ENCODE peak calls at places on chromosomes 12 and 14, in nine cellular contexts. One of them, this sample, is unnamed.

GRCh38 chr12:131383741-131384543 is 326.9 kb upstream of the SFSWAP start:
- DNase-seq in NCI-H1105: no peak
- DNase-seq in head of caudate nucleus: no peak
- DNase-seq in esophagus squamous epithelium: no peak
- DNase-seq in hypothalamus: no peak
- DNase-seq in AG08395: no peak
- DNase-seq in prostate gland: no peak
- DNase-seq in GM12892: no peak
- DNase-seq in AG08396: no peak
- DNase-seq in this sample: no peak

GRCh38 chr14:64502476-64503183 is 1.0 kb downstream of the ZBTB25 start:
- DNase-seq in prostate gland: peak
- DNase-seq in head of caudate nucleus: no peak
- DNase-seq in GM12892: no peak
- DNase-seq in NCI-H1105: no peak
- DNase-seq in esophagus squamous epithelium: no peak
- DNase-seq in hypothalamus: peak
- DNase-seq in AG08395: no peak
- DNase-seq in AG08396: no peak
- DNase-seq in this sample: no peak

GRCh38 chr12:4771960-4772566 is 51.9 kb downstream of the GALNT8 start:
- DNase-seq in hypothalamus: no peak
- DNase-seq in AG08395: no peak
- DNase-seq in AG08396: no peak
- DNase-seq in head of caudate nucleus: no peak
- DNase-seq in esophagus squamous epithelium: no peak
- DNase-seq in prostate gland: no peak
- DNase-seq in NCI-H1105: no peak
- DNase-seq in GM12892: no peak
- DNase-seq in this sample: peak

GRCh38 chr12:63978519-63978918 is 134.0 kb downstream of the SRGAP1 start:
- DNase-seq in NCI-H1105: no peak
- DNase-seq in AG08395: peak
- DNase-seq in hypothalamus: no peak
- DNase-seq in GM12892: no peak
- DNase-seq in prostate gland: no peak
- DNase-seq in head of caudate nucleus: no peak
- DNase-seq in esophagus squamous epithelium: no peak
- DNase-seq in AG08396: no peak
- DNase-seq in this sample: peak

GRCh38 chr12:127809236-127809635 is 457.7 kb upstream of the TMEM132C start:
- DNase-seq in head of caudate nucleus: no peak
- DNase-seq in AG08396: peak
- DNase-seq in esophagus squamous epithelium: no peak
- DNase-seq in GM12892: no peak
- DNase-seq in AG08395: peak
- DNase-seq in prostate gland: no peak
- DNase-seq in NCI-H1105: no peak
- DNase-seq in hypothalamus: no peak
- DNase-seq in this sample: peak

GRCh38 chr14:37985826-37986470 is 221.8 kb upstream of the SSTR1 start:
- DNase-seq in AG08396: peak
- DNase-seq in AG08395: peak
- DNase-seq in GM12892: no peak
- DNase-seq in esophagus squamous epithelium: no peak
- DNase-seq in NCI-H1105: no peak
- DNase-seq in head of caudate nucleus: peak
- DNase-seq in hypothalamus: no peak
- DNase-seq in prostate gland: no peak
- DNase-seq in this sample: peak

GRCh38 chr12:93895096-93895460 is 217.9 kb downstream of the CRADD start:
- DNase-seq in head of caudate nucleus: no peak
- DNase-seq in AG08396: peak
- DNase-seq in prostate gland: no peak
- DNase-seq in esophagus squamous epithelium: no peak
- DNase-seq in hypothalamus: no peak
- DNase-seq in AG08395: peak
- DNase-seq in GM12892: no peak
- DNase-seq in NCI-H1105: no peak
- DNase-seq in this sample: peak

GRCh38 chr14:101194356-101195308 is 291.1 kb upstream of the RTL1 start:
- DNase-seq in NCI-H1105: peak
- DNase-seq in GM12892: no peak
- DNase-seq in prostate gland: no peak
- DNase-seq in esophagus squamous epithelium: no peak
- DNase-seq in AG08395: no peak
- DNase-seq in head of caudate nucleus: no peak
- DNase-seq in hypothalamus: no peak
- DNase-seq in AG08396: no peak
- DNase-seq in this sample: no peak

GRCh38 chr14:89767861-89768268 is 186.7 kb downstream of the EFCAB11 start:
- DNase-seq in esophagus squamous epithelium: no peak
- DNase-seq in NCI-H1105: no peak
- DNase-seq in AG08395: peak
- DNase-seq in hypothalamus: no peak
- DNase-seq in AG08396: peak
- DNase-seq in prostate gland: no peak
- DNase-seq in GM12892: peak
- DNase-seq in head of caudate nucleus: no peak
- DNase-seq in this sample: peak

This sample was measured in EL.